ENCODE peak calls at places on chromosomes 7 and 10, in nine cellular contexts. G is PC-9; Q is SJSA1; F is T-helper 1 cell; O is ovary; E is activated CD4-positive, alpha-beta memory T cell treated with anti-CD3 and anti-CD28 coated beads, Interleukin-2, amount 10 ng/mL, durations not matched to agents 7 days and 5 days; X is T-cell; K is AG08396; L is H54. T is an unnamed sample.

GRCh38 chr10:101067356-101068083 is 5.7 kb downstream of the KAZALD1 start:
- DNase-seq in G (peak), E (peak), Q (peak), K (peak), O (peak), F (peak), L (peak), X (peak), T (peak)

GRCh38 chr10:20936388-20936787 is 39.3 kb upstream of the NEBL start:
- DNase-seq in X (no peak), L (no peak), E (no peak), F (no peak), O (no peak), Q (no peak), K (no peak), G (no peak), T (no peak)

GRCh38 chr7:23213755-23214154 is 31.9 kb downstream of the NUP42 start:
- DNase-seq in X (no peak), Q (no peak), G (no peak), O (no peak), K (no peak), F (no peak), L (no peak), E (no peak), T (no peak)

GRCh38 chr10:116909307-116909706 is 60.0 kb downstream of the ENO4 start:
- DNase-seq in E (no peak), Q (no peak), G (no peak), O (no peak), K (no peak), L (no peak), X (no peak), F (no peak), T (no peak)

GRCh38 chr10:132140167-132140925 is 46.4 kb upstream of the DPYSL4 start:
- DNase-seq in G (no peak), L (no peak), F (no peak), K (no peak), Q (no peak), E (no peak), O (no peak), X (no peak), T (no peak)

GRCh38 chr10:121880842-121881423 is 46.9 kb downstream of the ATE1 start:
- DNase-seq in G (no peak), L (no peak), F (no peak), X (no peak), O (no peak), Q (no peak), E (no peak), K (no peak), T (no peak)

GRCh38 chr10:79242620-79243152 is 104.6 kb upstream of the PPIF start:
- DNase-seq in L (no peak), O (peak), K (peak), E (peak), Q (no peak), F (peak), G (peak), X (peak), T (no peak)

GRCh38 chr10:13019280-13019679 is 17.8 kb upstream of the CCDC3 start:
- DNase-seq in O (no peak), F (no peak), E (no peak), K (no peak), Q (no peak), G (no peak), X (no peak), L (no peak), T (no peak)

GRCh38 chr7:157682946-157683239 is 346.1 kb downstream of the DNAJB6 start:
- DNase-seq in L (no peak), K (no peak), E (no peak), Q (peak), X (no peak), F (no peak), G (no peak), O (no peak), T (no peak)

GRCh38 chr7:140284062-140284461 is 107.3 kb upstream of the KDM7A start:
- DNase-seq in Q (no peak), G (no peak), K (no peak), O (no peak), L (no peak), X (no peak), F (no peak), E (no peak), T (no peak)

GRCh38 chr10:132958886-132959295 is 16.5 kb upstream of the CFAP46 start:
- DNase-seq in E (no peak), Q (peak), O (no peak), K (no peak), G (no peak), F (no peak), L (no peak), X (no peak), T (no peak)

GRCh38 chr7:712601-713457 is 13.7 kb upstream of the DNAAF5 start:
- DNase-seq in F (no peak), K (no peak), E (no peak), Q (no peak), O (peak), X (no peak), G (no peak), L (no peak), T (no peak)

GRCh38 chr10:689433-690226 is at the start of gene DIP2C:
- DNase-seq in K (peak), L (peak), G (peak), E (no peak), O (peak), F (no peak), Q (peak), X (no peak), T (no peak)

GRCh38 chr10:119663866-119664698 is 12.9 kb downstream of the BAG3 start:
- DNase-seq in Q (no peak), G (no peak), X (peak), F (peak), E (peak), O (no peak), L (no peak), K (no peak), T (no peak)

GRCh38 chr10:26621889-26622681 is 75.4 kb upstream of the PDSS1 start:
- DNase-seq in X (no peak), K (peak), O (no peak), E (peak), G (no peak), Q (no peak), L (no peak), F (no peak), T (peak)

GRCh38 chr7:91306266-91306665 is 42.0 kb downstream of the FZD1 start:
- DNase-seq in F (no peak), G (no peak), L (no peak), O (no peak), Q (no peak), E (no peak), K (no peak), X (no peak), T (no peak)

GRCh38 chr10:126063353-126063791 is 167.0 kb downstream of the FANK1 start:
- DNase-seq in Q (peak), X (no peak), L (no peak), F (no peak), K (peak), G (peak), O (no peak), E (no peak), T (no peak)

GRCh38 chr7:1908823-1909420 is 238.8 kb downstream of the ELFN1 start:
- DNase-seq in G (no peak), Q (no peak), X (no peak), E (no peak), O (no peak), F (no peak), L (no peak), K (no peak), T (no peak)

GRCh38 chr7:98990356-98990755 is 112.0 kb downstream of the TRRAP start:
- DNase-seq in O (no peak), Q (no peak), F (no peak), G (no peak), E (no peak), K (no peak), X (no peak), L (no peak), T (no peak)

GRCh38 chr10:33703897-33704825 is 369.7 kb upstream of the NRP1 start:
- DNase-seq in Q (no peak), L (no peak), O (no peak), G (no peak), X (no peak), F (no peak), K (peak), E (no peak), T (no peak)

GRCh38 chr7:155313082-155313481 is 15.4 kb downstream of the INSIG1 start:
- DNase-seq in Q (no peak), X (no peak), E (no peak), L (no peak), G (no peak), K (no peak), F (no peak), O (no peak), T (no peak)

GRCh38 chr10:24209946-24210491 is 1.1 kb downstream of the KIAA1217 start:
- DNase-seq in X (no peak), F (no peak), K (peak), L (peak), G (no peak), Q (no peak), E (no peak), O (no peak), T (peak)

GRCh38 chr7:137625197-137625596 is 221.6 kb downstream of the DGKI start:
- DNase-seq in L (no peak), O (no peak), E (no peak), K (no peak), Q (peak), G (no peak), F (no peak), X (no peak), T (no peak)

GRCh38 chr7:100358857-100359212 is 918 bp downstream of the PILRB start:
- DNase-seq in K (no peak), Q (no peak), G (no peak), E (no peak), F (no peak), O (no peak), X (no peak), L (no peak), T (no peak)

GRCh38 chr10:70575874-70576802 is 26.4 kb downstream of the PRF1 start:
- DNase-seq in E (peak), F (no peak), Q (no peak), X (peak), O (no peak), L (peak), K (peak), G (peak), T (peak)

GRCh38 chr7:150941983-150942590 is 36.0 kb downstream of the KCNH2 start:
- DNase-seq in X (peak), L (no peak), K (no peak), O (no peak), Q (no peak), E (peak), F (no peak), G (peak), T (peak)

GRCh38 chr10:95056744-95057363 is 12.4 kb downstream of the CYP2C8 start:
- DNase-seq in K (no peak), F (no peak), Q (no peak), L (no peak), O (no peak), G (no peak), E (no peak), X (no peak), T (no peak)

GRCh38 chr7:130490888-130491771 is 755 bp upstream of the MEST start:
- DNase-seq in L (no peak), X (peak), E (peak), K (peak), O (peak), G (no peak), F (peak), Q (no peak), T (no peak)

GRCh38 chr10:102413053-102413705 is 5.4 kb downstream of the PSD start:
- DNase-seq in E (peak), X (no peak), F (no peak), L (peak), Q (no peak), G (no peak), O (no peak), K (no peak), T (no peak)

GRCh38 chr10:102230264-102230860 is 4.3 kb downstream of the ELOVL3 start:
- DNase-seq in X (no peak), L (no peak), E (peak), O (peak), G (peak), F (peak), K (peak), Q (peak), T (no peak)

GRCh38 chr7:78175744-78176143 is 377.2 kb downstream of the PHTF2 start:
- DNase-seq in O (no peak), L (no peak), F (no peak), K (no peak), E (no peak), G (no peak), Q (no peak), X (no peak), T (no peak)

GRCh38 chr10:11113156-11113555 is 95.5 kb downstream of the CELF2 start:
- DNase-seq in G (no peak), O (no peak), K (no peak), F (peak), X (peak), E (no peak), Q (no peak), L (no peak), T (no peak)

GRCh38 chr7:122006687-122007086 is 133.7 kb downstream of the PTPRZ1 start:
- DNase-seq in O (no peak), Q (no peak), G (peak), F (no peak), E (no peak), X (no peak), K (no peak), L (no peak), T (no peak)

GRCh38 chr7:26526288-26526587 is 234.6 kb downstream of the SNX10 start:
- DNase-seq in X (no peak), Q (no peak), O (no peak), K (no peak), F (no peak), G (no peak), L (no peak), E (no peak), T (no peak)

GRCh38 chr10:90589825-90590224 is 268.0 kb downstream of the HTR7 start:
- DNase-seq in X (no peak), O (no peak), G (no peak), L (no peak), E (no peak), K (no peak), F (no peak), Q (no peak), T (no peak)

GRCh38 chr10:126905776-126906703 is 812 bp downstream of the DOCK1 start:
- DNase-seq in L (peak), O (peak), E (no peak), X (no peak), K (peak), F (no peak), Q (peak), G (no peak), T (no peak)

T was measured in KBM-7.